ENCODE peak calls at places on chromosomes 6 and 20, in nine cellular contexts. One of them, this sample, is unnamed. For H3K4me1 and H3K27me3, the result is how much of the 10 kb centered on the place peaks cover.

GRCh38 chr6:159169193-159169555 is at the start of gene FNDC1:
- DNase-seq in upper lobe of left lung: no peak
- DNase-seq in neuronal stem cell: peak
- DNase-seq in esophagus squamous epithelium: no peak
- DNase-seq in adrenal gland: no peak
- DNase-seq in heart left ventricle: peak
- DNase-seq in mammary epithelial cell: no peak
- DNase-seq in PC-3: no peak
- DNase-seq in SJSA1: no peak
- DNase-seq in this sample: peak

GRCh38 chr6:90545450-90545849 is 41.4 kb downstream of the MAP3K7 start:
- DNase-seq in upper lobe of left lung: no peak
- DNase-seq in neuronal stem cell: no peak
- DNase-seq in esophagus squamous epithelium: no peak
- DNase-seq in adrenal gland: no peak
- DNase-seq in heart left ventricle: no peak
- DNase-seq in mammary epithelial cell: peak
- DNase-seq in PC-3: peak
- DNase-seq in SJSA1: no peak
- DNase-seq in this sample: no peak

GRCh38 chr6:158174514-158174913 is 6.4 kb downstream of the GTF2H5 start:
- DNase-seq in upper lobe of left lung: no peak
- DNase-seq in neuronal stem cell: no peak
- DNase-seq in esophagus squamous epithelium: no peak
- DNase-seq in adrenal gland: peak
- DNase-seq in heart left ventricle: no peak
- DNase-seq in mammary epithelial cell: peak
- DNase-seq in PC-3: peak
- DNase-seq in SJSA1: no peak
- DNase-seq in this sample: no peak

GRCh38 chr20:35363190-35363589 is 48.6 kb downstream of the UQCC1 start:
- DNase-seq in upper lobe of left lung: no peak
- DNase-seq in neuronal stem cell: no peak
- DNase-seq in esophagus squamous epithelium: no peak
- DNase-seq in adrenal gland: no peak
- DNase-seq in heart left ventricle: no peak
- DNase-seq in mammary epithelial cell: no peak
- DNase-seq in PC-3: no peak
- DNase-seq in SJSA1: no peak
- DNase-seq in this sample: no peak

GRCh38 chr6:71412559-71412958 is 123.9 kb downstream of the OGFRL1 start:
- DNase-seq in upper lobe of left lung: no peak
- DNase-seq in neuronal stem cell: no peak
- DNase-seq in esophagus squamous epithelium: no peak
- DNase-seq in adrenal gland: no peak
- DNase-seq in heart left ventricle: no peak
- DNase-seq in mammary epithelial cell: no peak
- DNase-seq in PC-3: peak
- DNase-seq in SJSA1: no peak
- DNase-seq in this sample: no peak

GRCh38 chr6:165986647-165987482 is 180.8 kb downstream of the TBXT start:
- DNase-seq in upper lobe of left lung: no peak
- DNase-seq in neuronal stem cell: no peak
- DNase-seq in esophagus squamous epithelium: no peak
- DNase-seq in adrenal gland: no peak
- DNase-seq in heart left ventricle: no peak
- DNase-seq in mammary epithelial cell: no peak
- DNase-seq in PC-3: no peak
- DNase-seq in SJSA1: no peak
- DNase-seq in this sample: no peak

GRCh38 chr6:42185597-42185996 is 9.2 kb downstream of the GUCA1B start:
- DNase-seq in upper lobe of left lung: no peak
- DNase-seq in neuronal stem cell: no peak
- DNase-seq in esophagus squamous epithelium: no peak
- DNase-seq in adrenal gland: no peak
- DNase-seq in heart left ventricle: no peak
- DNase-seq in mammary epithelial cell: no peak
- DNase-seq in PC-3: no peak
- DNase-seq in SJSA1: no peak
- DNase-seq in this sample: no peak

GRCh38 chr20:1500496-1500895 is 9.3 kb upstream of the SIRPB2 start:
- DNase-seq in upper lobe of left lung: no peak
- DNase-seq in neuronal stem cell: no peak
- DNase-seq in esophagus squamous epithelium: no peak
- DNase-seq in adrenal gland: no peak
- DNase-seq in heart left ventricle: no peak
- DNase-seq in mammary epithelial cell: peak
- DNase-seq in PC-3: no peak
- DNase-seq in SJSA1: no peak
- DNase-seq in this sample: no peak

GRCh38 chr20:21395666-21396044 is 1.7 kb downstream of the NKX2-4 start:
- DNase-seq in upper lobe of left lung: no peak
- DNase-seq in neuronal stem cell: no peak
- DNase-seq in esophagus squamous epithelium: no peak
- DNase-seq in adrenal gland: no peak
- DNase-seq in heart left ventricle: no peak
- DNase-seq in mammary epithelial cell: no peak
- DNase-seq in PC-3: no peak
- DNase-seq in SJSA1: no peak
- DNase-seq in this sample: no peak

GRCh38 chr6:136315594-136315993 is 25.9 kb upstream of the BCLAF1 start:
- DNase-seq in upper lobe of left lung: no peak
- DNase-seq in neuronal stem cell: no peak
- DNase-seq in esophagus squamous epithelium: no peak
- DNase-seq in adrenal gland: no peak
- DNase-seq in heart left ventricle: no peak
- DNase-seq in mammary epithelial cell: no peak
- DNase-seq in PC-3: no peak
- DNase-seq in SJSA1: no peak
- DNase-seq in this sample: no peak

GRCh38 chr6:27250955-27251671 is 3.6 kb downstream of the PRSS16 start:
- DNase-seq in upper lobe of left lung: peak
- DNase-seq in neuronal stem cell: peak
- DNase-seq in esophagus squamous epithelium: peak
- DNase-seq in adrenal gland: peak
- DNase-seq in heart left ventricle: no peak
- DNase-seq in mammary epithelial cell: peak
- DNase-seq in PC-3: peak
- DNase-seq in SJSA1: no peak
- DNase-seq in this sample: peak

GRCh38 chr20:57659131-57659788 is 39.0 kb upstream of the ZBP1 start:
- DNase-seq in upper lobe of left lung: peak
- DNase-seq in neuronal stem cell: no peak
- DNase-seq in esophagus squamous epithelium: no peak
- DNase-seq in adrenal gland: peak
- DNase-seq in heart left ventricle: peak
- DNase-seq in mammary epithelial cell: no peak
- DNase-seq in PC-3: no peak
- DNase-seq in SJSA1: no peak
- DNase-seq in this sample: peak

GRCh38 chr20:57659789-57660509 is 39.7 kb upstream of the ZBP1 start:
- DNase-seq in upper lobe of left lung: peak
- DNase-seq in neuronal stem cell: no peak
- DNase-seq in esophagus squamous epithelium: no peak
- DNase-seq in adrenal gland: peak
- DNase-seq in heart left ventricle: peak
- DNase-seq in mammary epithelial cell: no peak
- DNase-seq in PC-3: no peak
- DNase-seq in SJSA1: no peak
- DNase-seq in this sample: peak

GRCh38 chr20:57656821-57657536 is 36.8 kb upstream of the ZBP1 start:
- DNase-seq in upper lobe of left lung: peak
- DNase-seq in neuronal stem cell: no peak
- DNase-seq in esophagus squamous epithelium: no peak
- DNase-seq in adrenal gland: peak
- DNase-seq in heart left ventricle: peak
- DNase-seq in mammary epithelial cell: no peak
- DNase-seq in PC-3: no peak
- DNase-seq in SJSA1: no peak
- DNase-seq in this sample: no peak

GRCh38 chr20:57657537-57658446 is 37.6 kb upstream of the ZBP1 start:
- DNase-seq in upper lobe of left lung: peak
- DNase-seq in neuronal stem cell: no peak
- DNase-seq in esophagus squamous epithelium: no peak
- DNase-seq in adrenal gland: peak
- DNase-seq in heart left ventricle: peak
- DNase-seq in mammary epithelial cell: peak
- DNase-seq in PC-3: no peak
- DNase-seq in SJSA1: no peak
- DNase-seq in this sample: peak

DNA sequence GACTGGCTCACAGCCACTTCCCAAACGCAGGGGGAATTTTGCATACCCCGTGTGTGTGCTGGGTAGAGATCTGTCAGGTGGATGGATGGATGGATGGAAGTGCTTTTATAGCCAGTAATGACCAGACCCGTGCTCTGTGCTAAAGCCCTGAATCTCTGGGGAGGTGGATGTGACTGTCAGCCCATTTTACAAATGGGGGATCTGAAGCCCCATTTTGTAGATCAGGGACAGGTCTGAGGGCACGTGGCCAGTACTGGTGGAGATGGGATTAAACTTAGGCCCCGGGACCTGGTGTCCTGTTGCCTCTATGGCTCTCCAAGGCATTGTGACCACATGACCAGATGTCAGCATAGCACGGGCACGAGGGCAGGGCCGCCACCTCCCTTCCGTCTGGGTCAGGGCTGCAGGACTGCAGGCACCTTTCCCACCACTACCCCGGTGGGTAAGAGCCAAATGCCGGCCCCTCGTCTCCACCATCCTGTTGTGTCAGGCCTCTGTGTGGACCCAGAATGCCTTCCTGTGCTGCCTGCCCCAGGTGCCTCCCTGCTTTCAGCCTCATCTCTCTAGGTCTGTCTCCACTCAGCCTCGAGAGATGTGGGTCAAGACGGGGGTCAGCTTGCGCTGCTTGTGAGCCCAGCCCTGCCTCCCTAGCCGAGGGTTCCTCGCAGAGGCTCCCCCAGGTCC is 38.4 kb upstream of the ZBP1 start:
- DNase-seq in upper lobe of left lung: peak
- DNase-seq in neuronal stem cell: no peak
- DNase-seq in esophagus squamous epithelium: no peak
- DNase-seq in adrenal gland: peak
- DNase-seq in heart left ventricle: peak
- DNase-seq in mammary epithelial cell: no peak
- DNase-seq in PC-3: no peak
- DNase-seq in SJSA1: no peak
- DNase-seq in this sample: peak
- H3K4me1 ChIP-seq in upper lobe of left lung: under half
- H3K4me1 ChIP-seq in neuronal stem cell: under half
- H3K4me1 ChIP-seq in esophagus squamous epithelium: under half
- H3K4me1 ChIP-seq in adrenal gland: under half
- H3K4me1 ChIP-seq in heart left ventricle: under half
- H3K4me1 ChIP-seq in mammary epithelial cell: under half
- H3K4me1 ChIP-seq in PC-3: under half
- H3K4me1 ChIP-seq in SJSA1: under half
- H3K4me1 ChIP-seq in this sample: under half

GRCh38 chr20:4725263-4725550 is 3.5 kb downstream of the PRND start:
- DNase-seq in upper lobe of left lung: no peak
- DNase-seq in neuronal stem cell: no peak
- DNase-seq in esophagus squamous epithelium: no peak
- DNase-seq in adrenal gland: no peak
- DNase-seq in heart left ventricle: no peak
- DNase-seq in mammary epithelial cell: no peak
- DNase-seq in PC-3: no peak
- DNase-seq in SJSA1: no peak
- DNase-seq in this sample: no peak

GRCh38 chr20:4728121-4728520 is 6.4 kb downstream of the PRND start:
- DNase-seq in upper lobe of left lung: no peak
- DNase-seq in neuronal stem cell: no peak
- DNase-seq in esophagus squamous epithelium: no peak
- DNase-seq in adrenal gland: no peak
- DNase-seq in heart left ventricle: no peak
- DNase-seq in mammary epithelial cell: peak
- DNase-seq in PC-3: peak
- DNase-seq in SJSA1: no peak
- DNase-seq in this sample: no peak

GRCh38 chr20:4724459-4725262 is 3.0 kb downstream of the PRND start:
- DNase-seq in upper lobe of left lung: no peak
- DNase-seq in neuronal stem cell: no peak
- DNase-seq in esophagus squamous epithelium: no peak
- DNase-seq in adrenal gland: no peak
- DNase-seq in heart left ventricle: no peak
- DNase-seq in mammary epithelial cell: no peak
- DNase-seq in PC-3: no peak
- DNase-seq in SJSA1: no peak
- DNase-seq in this sample: no peak

GRCh38 chr20:4729265-4729664 is 7.6 kb downstream of the PRND start:
- DNase-seq in upper lobe of left lung: no peak
- DNase-seq in neuronal stem cell: no peak
- DNase-seq in esophagus squamous epithelium: no peak
- DNase-seq in adrenal gland: no peak
- DNase-seq in heart left ventricle: no peak
- DNase-seq in mammary epithelial cell: no peak
- DNase-seq in PC-3: no peak
- DNase-seq in SJSA1: no peak
- DNase-seq in this sample: no peak

GRCh38 chr20:4726710-4727391 is 5.1 kb downstream of the PRND start:
- DNase-seq in upper lobe of left lung: no peak
- DNase-seq in neuronal stem cell: no peak
- DNase-seq in esophagus squamous epithelium: no peak
- DNase-seq in adrenal gland: no peak
- DNase-seq in heart left ventricle: no peak
- DNase-seq in mammary epithelial cell: no peak
- DNase-seq in PC-3: no peak
- DNase-seq in SJSA1: peak
- DNase-seq in this sample: peak
- H3K4me3 ChIP-seq in upper lobe of left lung: no peak
- H3K4me3 ChIP-seq in neuronal stem cell: no peak
- H3K4me3 ChIP-seq in esophagus squamous epithelium: peak
- H3K4me3 ChIP-seq in adrenal gland: peak
- H3K4me3 ChIP-seq in heart left ventricle: no peak
- H3K4me3 ChIP-seq in mammary epithelial cell: no peak
- H3K4me3 ChIP-seq in PC-3: no peak
- H3K4me3 ChIP-seq in SJSA1: no peak
- H3K4me3 ChIP-seq in this sample: no peak

DNA sequence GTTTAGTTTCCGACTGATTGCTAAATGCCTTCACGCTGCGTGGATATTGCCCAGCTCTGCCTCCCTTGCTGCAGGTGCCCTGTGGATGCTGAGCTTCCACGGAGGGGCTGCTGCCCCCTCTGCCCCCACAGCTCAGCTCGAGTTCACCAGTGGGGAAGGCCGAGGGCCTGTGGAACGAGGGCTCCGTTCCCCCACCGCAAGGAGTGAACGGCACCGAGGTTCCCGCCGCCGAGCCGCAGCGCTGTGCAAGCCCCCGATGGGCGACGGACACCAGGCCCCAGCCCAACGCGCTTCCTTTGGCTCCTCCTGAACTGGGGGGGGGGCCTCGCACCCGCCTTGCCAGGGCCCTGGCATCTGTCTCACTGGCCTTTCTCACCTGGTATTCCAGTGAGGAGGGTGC is 17.7 kb downstream of the DLL1 start:
- DNase-seq in upper lobe of left lung: no peak
- DNase-seq in neuronal stem cell: no peak
- DNase-seq in esophagus squamous epithelium: no peak
- DNase-seq in adrenal gland: no peak
- DNase-seq in heart left ventricle: no peak
- DNase-seq in mammary epithelial cell: no peak
- DNase-seq in PC-3: no peak
- DNase-seq in SJSA1: no peak
- DNase-seq in this sample: no peak
- H3K27me3 ChIP-seq in upper lobe of left lung: under half
- H3K27me3 ChIP-seq in neuronal stem cell: under half
- H3K27me3 ChIP-seq in esophagus squamous epithelium: under half
- H3K27me3 ChIP-seq in adrenal gland: under half
- H3K27me3 ChIP-seq in heart left ventricle: under half
- H3K27me3 ChIP-seq in mammary epithelial cell: under half
- H3K27me3 ChIP-seq in PC-3: under half
- H3K27me3 ChIP-seq in SJSA1: under half
- H3K27me3 ChIP-seq in this sample: under half

GRCh38 chr20:58737198-58737597 is 44.6 kb downstream of the NPEPL1 start:
- DNase-seq in upper lobe of left lung: no peak
- DNase-seq in neuronal stem cell: no peak
- DNase-seq in esophagus squamous epithelium: no peak
- DNase-seq in adrenal gland: no peak
- DNase-seq in heart left ventricle: no peak
- DNase-seq in mammary epithelial cell: no peak
- DNase-seq in PC-3: no peak
- DNase-seq in SJSA1: no peak
- DNase-seq in this sample: no peak
- H3K4me1 ChIP-seq in upper lobe of left lung: under half
- H3K4me1 ChIP-seq in neuronal stem cell: under half
- H3K4me1 ChIP-seq in esophagus squamous epithelium: under half
- H3K4me1 ChIP-seq in adrenal gland: under half
- H3K4me1 ChIP-seq in heart left ventricle: under half
- H3K4me1 ChIP-seq in mammary epithelial cell: under half
- H3K4me1 ChIP-seq in PC-3: under half
- H3K4me1 ChIP-seq in SJSA1: under half
- H3K4me1 ChIP-seq in this sample: under half

This sample was measured in transverse colon.